ENCODE peak calls at places on chromosomes 5 and 9, in five cellular contexts. C, Q, W, D and U are unnamed samples.

GRCh38 chr5:107169871-107170270 is 500.9 kb downstream of the EFNA5 start:
- DNase-seq in C (no peak), Q (no peak), W (no peak), D (no peak), U (no peak)

GRCh38 chr5:96151891-96152290 is 190.2 kb upstream of the ELL2 start:
- DNase-seq in C (no peak), Q (no peak), W (no peak), D (no peak), U (no peak)

GRCh38 chr9:85522459-85523092 is 219.2 kb downstream of the AGTPBP1 start:
- DNase-seq in C (no peak), Q (no peak), W (peak; percentile 30), D (no peak), U (no peak)

GRCh38 chr5:128228506-128228905 is 144.9 kb downstream of the SLC12A2 start:
- DNase-seq in C (no peak), Q (no peak), W (no peak), D (no peak), U (peak; percentile 21)

GRCh38 chr5:181173420-181174342 is 26.3 kb downstream of the OR2V2 start:
- DNase-seq in C (no peak), Q (no peak), W (no peak), D (no peak), U (peak; percentile 77)

GRCh38 chr9:35972093-35972492 is 14.1 kb upstream of the OR2S2 start:
- DNase-seq in C (no peak), Q (no peak), W (no peak), D (no peak), U (no peak)

GRCh38 chr5:88647901-88648300 is 235.1 kb downstream of the MEF2C start:
- DNase-seq in C (no peak), Q (no peak), W (no peak), D (no peak), U (no peak)

GRCh38 chr5:83162598-83162997 is 85.3 kb downstream of the XRCC4 start:
- DNase-seq in C (no peak), Q (no peak), W (no peak), D (no peak), U (no peak)

GRCh38 chr5:1542011-1542410 is 18.3 kb upstream of the LPCAT1 start:
- DNase-seq in C (peak; percentile 58), Q (no peak), W (no peak), D (no peak), U (no peak)

GRCh38 chr5:3377176-3377575 is 218.5 kb upstream of the IRX1 start:
- DNase-seq in C (peak; percentile 21), Q (no peak), W (no peak), D (no peak), U (no peak)

GRCh38 chr5:78373231-78373630 is 12.8 kb downstream of the SCAMP1 start:
- DNase-seq in C (no peak), Q (no peak), W (no peak), D (no peak), U (no peak)